ENCODE peak calls at places on chromosome 11, in ten cellular contexts. A is colonic mucosa; N is Peyer's patch; C is trophoblast cell; D is astrocyte; K is neuronal stem cell; P is tibial artery; L is CD8-positive, alpha-beta memory T cell; Y is ascending aorta; G is SK-N-SH. B is an unnamed sample. For H3K27me3 and H3K9me3, the result is how much of the 10 kb centered on the place peaks cover.

GRCh38 chr11:126114486-126115252 is 52.0 kb upstream of the CDON start:
- DNase-seq in Y (no peak), L (no peak), A (no peak), K (no peak), G (peak), C (no peak), P (no peak), N (no peak), D (no peak), B (peak)

GRCh38 chr11:134614141-134614540 is 202.1 kb upstream of the B3GAT1 start:
- DNase-seq in N (no peak), P (no peak), A (no peak), D (no peak), G (no peak), C (no peak), L (no peak), Y (no peak), K (no peak), B (no peak)

GRCh38 chr11:45486461-45486860 is 179.0 kb downstream of the CHST1 start:
- DNase-seq in C (no peak), A (no peak), Y (peak), D (no peak), P (no peak), G (no peak), N (no peak), K (no peak), L (no peak), B (no peak)

GRCh38 chr11:115759622-115760527 is 255.7 kb upstream of the CADM1 start:
- DNase-seq in Y (no peak), P (peak), N (no peak), A (no peak), L (no peak), C (peak), K (peak), D (peak), G (peak), B (peak)

GRCh38 chr11:123351375-123351774 is 78.7 kb upstream of the GRAMD1B start:
- DNase-seq in G (peak), D (no peak), P (no peak), C (no peak), A (peak), Y (no peak), L (no peak), N (no peak), K (no peak), B (no peak)

GRCh38 chr11:70387564-70387963 is 10.8 kb upstream of the CTTN start:
- DNase-seq in Y (peak), N (no peak), G (no peak), D (no peak), K (no peak), A (no peak), L (no peak), C (no peak), P (no peak), B (no peak)

GRCh38 chr11:2583605-2583958 is 116.2 kb downstream of the KCNQ1OT1 start:
- DNase-seq in G (peak), Y (no peak), K (no peak), P (peak), D (no peak), A (no peak), N (no peak), C (no peak), L (no peak), B (no peak)

GRCh38 chr11:101357771-101358170 is 226.0 kb downstream of the TRPC6 start:
- DNase-seq in K (no peak), Y (no peak), A (no peak), D (no peak), P (no peak), N (no peak), C (no peak), G (no peak), L (no peak), B (no peak)

GRCh38 chr11:125451400-125452124 is 44.5 kb downstream of the FEZ1 start:
- DNase-seq in L (no peak), D (no peak), C (peak), Y (peak), G (peak), A (peak), K (peak), N (no peak), P (peak), B (no peak)

GRCh38 chr11:86800076-86800955 is at the start of gene PRSS23:
- DNase-seq in Y (peak), N (peak), A (peak), P (peak), K (peak), G (peak), D (peak), L (peak), C (peak), B (peak)

GRCh38 chr11:12274056-12274455 is 103.3 kb upstream of the PARVA start:
- DNase-seq in N (no peak), D (no peak), A (no peak), L (no peak), C (no peak), Y (peak), P (peak), G (no peak), K (no peak), B (no peak)

GRCh38 chr11:76347391-76347790 is 33.5 kb downstream of the THAP12 start:
- DNase-seq in P (no peak), Y (no peak), D (peak), A (no peak), K (no peak), N (no peak), C (no peak), G (no peak), L (no peak), B (no peak)

GRCh38 chr11:12042215-12042676 is 33.8 kb upstream of the DKK3 start:
- DNase-seq in Y (no peak), N (no peak), G (no peak), A (no peak), P (no peak), L (no peak), K (no peak), C (peak), D (peak), B (peak)

GRCh38 chr11:3159296-3160190 is 5.6 kb downstream of the OSBPL5 start:
- DNase-seq in K (no peak), A (no peak), N (peak), D (no peak), C (no peak), L (no peak), Y (no peak), P (peak), G (no peak), B (no peak)

GRCh38 chr11:35764414-35764813 is 101.8 kb downstream of the TRIM44 start:
- DNase-seq in P (no peak), D (no peak), A (no peak), Y (no peak), N (no peak), L (no peak), K (no peak), C (no peak), G (no peak), B (no peak)

GRCh38 chr11:110526323-110526722 is 96.6 kb downstream of the FDX1 start:
- DNase-seq in N (no peak), L (peak), P (no peak), A (no peak), Y (no peak), K (no peak), C (no peak), G (no peak), D (no peak), B (no peak)

GRCh38 chr11:70173018-70173417 is 30.1 kb upstream of the FADD start:
- DNase-seq in Y (no peak), P (no peak), L (no peak), C (peak), N (no peak), D (no peak), A (no peak), K (no peak), G (no peak), B (no peak)

GRCh38 chr11:60169264-60169915 is 13.5 kb downstream of the MS4A6A start:
- DNase-seq in Y (no peak), A (no peak), C (peak), P (peak), N (no peak), D (peak), G (no peak), L (no peak), K (peak), B (peak)

GRCh38 chr11:132943737-132944556 is 588.4 kb downstream of the OPCML start:
- DNase-seq in A (no peak), P (no peak), K (peak), C (no peak), Y (no peak), N (no peak), L (no peak), D (no peak), G (peak), B (peak)

GRCh38 chr11:111387318-111387863 is 8.3 kb upstream of the POU2AF1 start:
- DNase-seq in D (no peak), G (peak), A (peak), N (peak), Y (no peak), C (no peak), L (no peak), K (no peak), P (no peak), B (no peak)

GRCh38 chr11:104968856-104969776 is 742 bp upstream of the CASP4 start:
- DNase-seq in K (no peak), C (peak), A (peak), Y (peak), N (peak), P (peak), L (no peak), G (no peak), D (peak), B (peak)

GRCh38 chr11:12069053-12069676 is 41.2 kb upstream of the MICAL2 start:
- DNase-seq in D (no peak), A (no peak), N (no peak), Y (peak), C (no peak), G (no peak), L (no peak), K (no peak), P (no peak), B (no peak)

GRCh38 chr11:71454470-71455113 is 1.6 kb downstream of the NADSYN1 start:
- DNase-seq in K (no peak), A (peak), C (peak), G (no peak), D (no peak), Y (no peak), N (peak), P (no peak), L (no peak), B (no peak)

GRCh38 chr11:17489729-17490128 is 13.1 kb upstream of the ABCC8 start:
- DNase-seq in Y (no peak), L (no peak), N (no peak), P (no peak), D (no peak), G (no peak), A (no peak), K (no peak), C (no peak), B (no peak)

GRCh38 chr11:13135385-13136271 is 126.5 kb downstream of the RASSF10 start:
- DNase-seq in A (no peak), P (no peak), G (no peak), K (peak), L (no peak), N (no peak), C (peak), Y (no peak), D (peak), B (no peak)

GRCh38 chr11:124197999-124198398 is 14.9 kb downstream of the OR10D3 start:
- DNase-seq in A (no peak), D (no peak), C (no peak), K (no peak), N (no peak), P (no peak), L (no peak), Y (no peak), G (no peak), B (no peak)

GRCh38 chr11:88174627-88175003 is 628 bp downstream of the RAB38 start:
- DNase-seq in G (no peak), N (peak), D (peak), P (peak), C (peak), L (peak), A (peak), K (peak), Y (peak), B (peak)

GRCh38 chr11:107576497-107577086 is 11.1 kb upstream of the ALKBH8 start:
- DNase-seq in A (peak), G (peak), L (peak), K (peak), Y (peak), D (no peak), N (no peak), C (peak), P (peak), B (no peak)

GRCh38 chr11:45859661-45860140 is 12.4 kb downstream of the CRY2 start:
- DNase-seq in D (peak), K (no peak), C (peak), A (peak), G (peak), N (peak), L (no peak), P (peak), Y (peak), B (peak)

GRCh38 chr11:45267660-45268340 is 18.3 kb downstream of the SYT13 start:
- DNase-seq in G (no peak), D (no peak), C (no peak), N (no peak), P (no peak), Y (no peak), K (no peak), A (no peak), L (no peak), B (peak)

GRCh38 chr11:65132988-65133700 is 1.2 kb downstream of the SYVN1 start:
- DNase-seq in G (peak), Y (peak), D (no peak), P (no peak), K (no peak), L (no peak), C (peak), A (peak), N (peak), B (no peak)

GRCh38 chr11:64559351-64560138 is 31.5 kb upstream of the SLC22A12 start:
- DNase-seq in K (no peak), Y (no peak), D (no peak), N (peak), C (no peak), P (no peak), G (no peak), A (no peak), L (no peak), B (no peak)

GRCh38 chr11:130979386-130979972 is 63.2 kb upstream of the SNX19 start:
- DNase-seq in D (peak), N (no peak), Y (no peak), L (no peak), A (no peak), P (no peak), K (no peak), G (peak), C (peak), B (no peak)

GRCh38 chr11:12052676-12053605 is 44.5 kb upstream of the DKK3 start:
- DNase-seq in A (peak), K (no peak), N (no peak), Y (peak), L (no peak), D (no peak), C (no peak), G (no peak), P (no peak), B (no peak)

GRCh38 chr11:63574856-63575602 is 11.8 kb upstream of the PLAAT2 start:
- DNase-seq in Y (peak), D (no peak), N (peak), A (peak), K (no peak), C (peak), P (peak), G (no peak), L (no peak), B (peak)

GRCh38 chr11:107695446-107695845 is 16.4 kb downstream of the SLN start:
- DNase-seq in G (no peak), D (no peak), K (no peak), Y (no peak), A (no peak), P (no peak), C (peak), N (no peak), L (no peak), B (no peak)

GRCh38 chr11:64609436-64610047 is 18.5 kb downstream of the SLC22A12 start:
- DNase-seq in K (no peak), C (no peak), D (no peak), G (no peak), P (no peak), A (no peak), Y (no peak), L (no peak), N (no peak), B (no peak)

GRCh38 chr11:24588075-24588474 is 91.2 kb downstream of the LUZP2 start:
- DNase-seq in N (no peak), K (no peak), A (no peak), P (no peak), D (peak), G (no peak), Y (no peak), C (no peak), L (no peak), B (no peak)

GRCh38 chr11:65576867-65577755 is 1.3 kb downstream of the EHBP1L1 start:
- DNase-seq in L (peak), K (no peak), P (peak), G (no peak), A (peak), C (peak), D (peak), Y (peak), N (peak), B (peak)

GRCh38 chr11:60870276-60870675 is 2.9 kb downstream of the ZP1 start:
- DNase-seq in L (no peak), P (no peak), A (no peak), N (peak), C (no peak), Y (peak), D (no peak), G (peak), K (no peak), B (no peak)

DNA sequence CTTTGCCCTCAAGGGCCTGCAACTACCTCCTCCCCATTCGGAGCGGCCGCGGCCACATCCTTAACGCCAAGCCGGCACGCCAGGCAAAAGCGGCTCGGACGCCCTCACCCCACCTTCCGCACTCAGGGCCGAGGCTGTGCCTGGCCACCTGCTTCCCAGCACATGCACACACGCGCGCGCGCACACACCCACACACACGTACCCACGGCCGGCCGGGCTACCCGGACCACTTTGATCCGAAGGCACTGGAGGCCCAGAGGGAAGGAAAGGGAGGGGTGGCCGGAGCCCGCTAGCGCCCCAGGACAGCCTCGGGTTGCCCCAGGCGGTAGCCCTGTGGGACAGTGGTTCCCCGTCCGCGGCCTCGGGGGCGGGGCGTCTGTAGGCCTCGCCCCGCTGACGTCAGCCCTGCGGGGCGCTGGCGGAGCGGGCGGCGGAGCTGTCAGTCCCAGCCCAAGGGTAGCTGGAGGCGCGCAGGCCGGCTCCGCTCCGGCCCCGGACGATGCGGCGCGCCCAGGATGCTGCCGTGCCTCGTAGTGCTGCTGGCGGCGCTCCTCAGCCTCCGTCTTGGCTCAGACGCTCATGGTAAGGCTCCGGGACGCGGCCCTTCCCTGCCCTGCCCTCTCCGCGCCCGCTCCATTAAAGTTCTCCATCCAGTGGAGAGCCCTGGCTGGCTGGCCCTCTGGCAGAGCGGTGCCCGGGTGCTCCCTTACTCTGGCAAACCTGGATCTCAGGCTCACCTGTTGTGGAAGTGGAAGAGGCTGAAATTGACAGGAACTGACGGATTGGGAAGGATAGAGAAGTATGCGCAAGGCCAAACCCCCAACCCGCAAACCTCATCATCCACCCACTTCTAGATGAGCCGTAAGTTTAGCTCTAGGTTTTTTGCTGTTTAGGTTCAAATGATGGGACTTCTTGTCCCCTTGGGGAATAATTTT is at the start of gene IL10RA:
- DNase-seq in N (peak), P (peak), C (peak), K (peak), L (peak), D (peak), A (peak), Y (peak), G (peak), B (peak)
- H3K27me3 ChIP-seq in N (under half), P (under half), C (under half), K (under half), L (under half), D (under half), A (under half), Y (under half), G (under half), B (under half)

GRCh38 chr11:114610984-114611944 is 15.7 kb upstream of the NXPE4 start:
- DNase-seq in G (no peak), C (no peak), L (no peak), N (no peak), A (peak), Y (no peak), K (no peak), P (no peak), D (no peak), B (no peak)

GRCh38 chr11:114615448-114616361 is 20.1 kb upstream of the NXPE4 start:
- DNase-seq in G (no peak), L (no peak), N (no peak), K (no peak), A (peak), Y (no peak), C (no peak), P (no peak), D (no peak), B (no peak)

GRCh38 chr11:114612686-114613085 is 17.1 kb upstream of the NXPE4 start:
- DNase-seq in P (no peak), N (no peak), D (no peak), A (peak), C (no peak), K (no peak), Y (no peak), G (no peak), L (no peak), B (no peak)

GRCh38 chr11:114616516-114616915 is 20.9 kb upstream of the NXPE4 start:
- DNase-seq in Y (no peak), N (no peak), G (no peak), P (no peak), D (no peak), L (no peak), C (no peak), K (no peak), A (peak), B (no peak)

GRCh38 chr11:114614127-114614720 is 18.6 kb upstream of the NXPE4 start:
- DNase-seq in Y (no peak), K (no peak), N (no peak), D (no peak), A (peak), C (no peak), L (no peak), P (no peak), G (no peak), B (no peak)
- H3K9me3 ChIP-seq in Y (under half), K (under half), N (under half), D (under half), A (under half), C (under half), L (under half), P (under half), G (under half), B (under half)

GRCh38 chr11:6745465-6746015 is 26.2 kb downstream of the OR2AG2 start:
- DNase-seq in A (no peak), G (no peak), L (no peak), D (no peak), P (no peak), Y (no peak), N (no peak), C (no peak), K (no peak), B (no peak)

GRCh38 chr11:6745018-6745417 is 26.8 kb downstream of the OR2AG2 start:
- DNase-seq in C (no peak), N (no peak), P (no peak), K (no peak), A (no peak), D (no peak), G (no peak), L (no peak), Y (no peak), B (no peak)

GRCh38 chr11:6746086-6746618 is 25.6 kb downstream of the OR2AG2 start:
- DNase-seq in K (no peak), P (no peak), Y (no peak), D (no peak), N (no peak), A (peak), G (no peak), L (peak), C (no peak), B (no peak)

GRCh38 chr11:6738590-6738989 is 33.2 kb downstream of the OR2AG2 start:
- DNase-seq in Y (no peak), C (no peak), K (no peak), D (no peak), A (no peak), N (no peak), P (no peak), L (no peak), G (no peak), B (no peak)

GRCh38 chr11:6742260-6742659 is 29.5 kb downstream of the OR2AG2 start:
- DNase-seq in G (no peak), N (no peak), C (no peak), Y (no peak), L (no peak), K (no peak), A (no peak), D (no peak), P (no peak), B (no peak)
- H3K4me3 ChIP-seq in G (no peak), N (peak), C (no peak), Y (no peak), L (peak), K (no peak), A (no peak), D (no peak), P (no peak), B (no peak)

GRCh38 chr11:128897841-128898240 is 6.7 kb downstream of the KCNJ5 start:
- DNase-seq in G (no peak), Y (no peak), P (no peak), D (no peak), N (no peak), A (no peak), L (no peak), C (no peak), K (no peak), B (no peak)
- H3K27me3 ChIP-seq in G (under half), Y (under half), P (under half), D (under half), N (under half), A (under half), L (under half), C (under half), K (under half), B (under half)

GRCh38 chr11:67194096-67194495 is 72.2 kb upstream of the GRK2 start:
- DNase-seq in L (no peak), P (no peak), Y (no peak), A (no peak), G (no peak), C (peak), N (no peak), K (no peak), D (no peak), B (no peak)
- H3K9me3 ChIP-seq in L (under half), P (under half), Y (under half), A (under half), G (under half), C (under half), N (under half), K (under half), D (under half), B (under half)